ENCODE peak calls at places on chromosomes 6 and 20, in nine cellular contexts. H is hippocampal formation; W is choroid plexus epithelial cell; M is astrocyte of the spinal cord; Q is H7; X is activated naive CD4-positive, alpha-beta T cell treated with anti-CD3 and anti-CD28 coated beads, Interleukin-2, amount 50 U/mL, for 16 hours; N is lower leg skin; K is effector CD4-positive, alpha-beta T cell; I is activated T-helper 1 cell treated with anti-CD3 and anti-CD28 coated beads, Interleukin-2, amount 50 U/mL, for 16 hours. R is an unnamed sample.

GRCh38 chr20:18739785-18740184 is 73.8 kb upstream of the SCP2D1 start:
- DNase-seq in H (peak; percentile 10), W (peak; percentile 89), M (peak; percentile 92), Q (peak; percentile 56), X (no peak), N (peak; percentile 35), K (no peak), I (no peak), R (no peak)

GRCh38 chr6:13063300-13063918 is 264.9 kb downstream of the TBC1D7 start:
- DNase-seq in H (no peak), W (no peak), M (no peak), Q (no peak), X (no peak), N (no peak), K (no peak), I (no peak), R (no peak)

GRCh38 chr20:63057133-63058117 is 50.7 kb upstream of the BHLHE23 start:
- DNase-seq in H (no peak), W (no peak), M (peak; percentile 5), Q (peak; percentile 17), X (peak; percentile 3), N (no peak), K (no peak), I (no peak), R (no peak)

GRCh38 chr6:158207452-158207788 is 39.3 kb downstream of the GTF2H5 start:
- DNase-seq in H (no peak), W (peak; percentile 79), M (peak; percentile 52), Q (no peak), X (peak; percentile 23), N (no peak), K (no peak), I (no peak), R (no peak)

GRCh38 chr6:86715676-86716075 is 221.7 kb upstream of the HTR1E start:
- DNase-seq in H (no peak), W (peak; percentile 9), M (no peak), Q (no peak), X (no peak), N (no peak), K (no peak), I (no peak), R (no peak)

GRCh38 chr6:158059108-158059507 is 77.4 kb downstream of the SYNJ2 start:
- DNase-seq in H (no peak), W (no peak), M (no peak), Q (no peak), X (no peak), N (no peak), K (no peak), I (no peak), R (no peak)

GRCh38 chr6:154994881-154995240 is 254 bp upstream of the TIAM2 start:
- DNase-seq in H (no peak), W (no peak), M (no peak), Q (no peak), X (no peak), N (no peak), K (no peak), I (no peak), R (no peak)

GRCh38 chr6:89985744-89986493 is 91.7 kb downstream of the GJA10 start:
- DNase-seq in H (peak; percentile 59), W (peak; percentile 78), M (peak; percentile 93), Q (peak; percentile 40), X (no peak), N (no peak), K (no peak), I (no peak), R (no peak)

GRCh38 chr6:102114402-102114801 is 720.9 kb downstream of the GRIK2 start:
- DNase-seq in H (no peak), W (no peak), M (no peak), Q (peak; percentile 4), X (no peak), N (no peak), K (no peak), I (no peak), R (no peak)

GRCh38 chr6:163937071-163937470 is 522.6 kb downstream of the QKI start:
- DNase-seq in H (no peak), W (peak; percentile 23), M (no peak), Q (no peak), X (no peak), N (no peak), K (no peak), I (no peak), R (no peak)

GRCh38 chr6:135146160-135146920 is 34.8 kb upstream of the MYB start:
- DNase-seq in H (no peak), W (peak; percentile 90), M (peak; percentile 85), Q (no peak), X (no peak), N (no peak), K (no peak), I (no peak), R (no peak)

GRCh38 chr20:41248371-41249024 is 69.0 kb downstream of the ZHX3 start:
- DNase-seq in H (no peak), W (peak; percentile 97), M (peak; percentile 94), Q (no peak), X (no peak), N (peak; percentile 41), K (no peak), I (no peak), R (no peak)

GRCh38 chr6:159806021-159806458 is 6.0 kb downstream of the PNLDC1 start:
- DNase-seq in H (no peak), W (peak; percentile 75), M (no peak), Q (no peak), X (no peak), N (no peak), K (no peak), I (no peak), R (no peak)

GRCh38 chr20:43994486-43995100 is 79.9 kb downstream of the TOX2 start:
- DNase-seq in H (no peak), W (peak; percentile 36), M (peak; percentile 17), Q (no peak), X (no peak), N (no peak), K (no peak), I (no peak), R (no peak)

GRCh38 chr6:36487698-36488097 is 44.9 kb downstream of the KCTD20 start:
- DNase-seq in H (no peak), W (no peak), M (no peak), Q (no peak), X (no peak), N (no peak), K (no peak), I (no peak), R (no peak)

GRCh38 chr20:1882026-1882425 is 13.2 kb upstream of the SIRPA start:
- DNase-seq in H (no peak), W (no peak), M (no peak), Q (no peak), X (no peak), N (no peak), K (no peak), I (no peak), R (no peak)

GRCh38 chr6:167093922-167094432 is 28.9 kb upstream of the CCR6 start:
- DNase-seq in H (no peak), W (no peak), M (no peak), Q (no peak), X (peak; percentile 63), N (no peak), K (peak; percentile 56), I (peak; percentile 44), R (no peak)

GRCh38 chr6:116010400-116011095 is 50.1 kb downstream of the FRK start:
- DNase-seq in H (peak; percentile 67), W (peak; percentile 87), M (peak; percentile 83), Q (peak; percentile 2), X (peak; percentile 47), N (peak; percentile 50), K (peak; percentile 34), I (no peak), R (peak; percentile 15)

GRCh38 chr20:5835234-5835845 is 85.1 kb downstream of the SHLD1 start:
- DNase-seq in H (no peak), W (peak; percentile 83), M (peak; percentile 70), Q (no peak), X (peak; percentile 21), N (no peak), K (no peak), I (no peak), R (no peak)

GRCh38 chr6:135936606-135937005 is 85.1 kb downstream of the PDE7B start:
- DNase-seq in H (no peak), W (peak; percentile 96), M (peak; percentile 95), Q (no peak), X (no peak), N (no peak), K (no peak), I (no peak), R (no peak)

GRCh38 chr6:159002432-159003160 is 2.6 kb upstream of the RSPH3 start:
- DNase-seq in H (no peak), W (peak; percentile 44), M (peak; percentile 27), Q (no peak), X (no peak), N (no peak), K (no peak), I (no peak), R (no peak)

GRCh38 chr20:56778765-56779195 is 149.7 kb downstream of the TFAP2C start:
- DNase-seq in H (no peak), W (peak; percentile 56), M (peak; percentile 51), Q (no peak), X (no peak), N (no peak), K (no peak), I (no peak), R (no peak)

GRCh38 chr6:21754891-21755290 is 161.3 kb downstream of the SOX4 start:
- DNase-seq in H (no peak), W (peak; percentile 88), M (peak; percentile 74), Q (no peak), X (no peak), N (no peak), K (no peak), I (no peak), R (no peak)

GRCh38 chr6:155324172-155324571 is 9.9 kb upstream of the TFB1M start:
- DNase-seq in H (no peak), W (no peak), M (no peak), Q (no peak), X (no peak), N (no peak), K (no peak), I (no peak), R (no peak)

GRCh38 chr6:32815996-32816395 is 806 bp downstream of the HLA-DOB start:
- DNase-seq in H (no peak), W (no peak), M (no peak), Q (no peak), X (no peak), N (no peak), K (no peak), I (no peak), R (no peak)

GRCh38 chr20:25209400-25209799 is 13.9 kb downstream of the ENTPD6 start:
- DNase-seq in H (no peak), W (no peak), M (no peak), Q (no peak), X (no peak), N (no peak), K (no peak), I (no peak), R (no peak)

GRCh38 chr6:52423971-52424381 is 3.8 kb downstream of the EFHC1 start:
- DNase-seq in H (no peak), W (peak; percentile 90), M (peak; percentile 92), Q (no peak), X (no peak), N (no peak), K (no peak), I (no peak), R (no peak)

GRCh38 chr20:3652646-3653596 is 10.3 kb downstream of the GFRA4 start:
- DNase-seq in H (no peak), W (no peak), M (no peak), Q (no peak), X (no peak), N (no peak), K (no peak), I (no peak), R (peak; percentile 33)

GRCh38 chr6:169853196-169854082 is 102.0 kb downstream of the ERMARD start:
- DNase-seq in H (no peak), W (no peak), M (no peak), Q (peak; percentile 28), X (no peak), N (peak; percentile 6), K (no peak), I (no peak), R (no peak)

GRCh38 chr6:33160728-33161323 is 31.4 kb downstream of the COL11A2 start:
- DNase-seq in H (no peak), W (peak; percentile 82), M (peak; percentile 89), Q (peak; percentile 74), X (no peak), N (peak; percentile 38), K (no peak), I (no peak), R (no peak)

GRCh38 chr6:107574856-107575255 is 84.9 kb downstream of the SOBP start:
- DNase-seq in H (no peak), W (no peak), M (no peak), Q (no peak), X (no peak), N (no peak), K (no peak), I (no peak), R (no peak)

R was measured in NK-92 treated with Interleukin-12 subunit alpha and Interleukin-12 subunit beta, amount 100 ng/mL, for 24 hours.